ENCODE peak calls at places on chromosomes 1 and 21, in four cellular contexts. S is MM.1S, Z is fibroblast of lung, V is Peyer's patch. I is an unnamed sample.

GRCh38 chr1:228838717-228839500 is 103.6 kb downstream of the RHOU start:
- DNase-seq in V (no peak), Z (peak), S (no peak), I (no peak)

GRCh38 chr1:226597616-226598454 is 49.3 kb downstream of the STUM start:
- DNase-seq in S (no peak), Z (no peak), V (no peak), I (no peak)

GRCh38 chr1:179164494-179164893 is 65.0 kb downstream of the ABL2 start:
- DNase-seq in Z (peak), S (no peak), V (no peak), I (no peak)

GRCh38 chr1:184465489-184466146 is 78.8 kb downstream of the C1orf21 start:
- DNase-seq in S (no peak), V (no peak), Z (no peak), I (peak)

GRCh38 chr1:9422321-9422720 is 116.9 kb upstream of the SLC25A33 start:
- DNase-seq in S (no peak), Z (no peak), V (no peak), I (no peak)

GRCh38 chr1:151693057-151693651 is 23.4 kb downstream of the CELF3 start:
- DNase-seq in S (no peak), Z (peak), V (no peak), I (no peak)

GRCh38 chr1:151166506-151166956 is 587 bp downstream of the SCNM1 start:
- DNase-seq in S (peak), V (no peak), Z (peak), I (no peak)

GRCh38 chr1:85048296-85049064 is at the start of gene MCOLN3:
- DNase-seq in V (peak), Z (no peak), S (peak), I (no peak)

GRCh38 chr21:45822002-45822397 is 159.6 kb upstream of the COL6A1 start:
- DNase-seq in V (no peak), S (no peak), Z (no peak), I (no peak)

GRCh38 chr1:110636149-110636935 is 30.2 kb upstream of the KCNA2 start:
- DNase-seq in Z (no peak), S (peak), V (peak), I (no peak)

GRCh38 chr1:166980818-166981217 is 5.5 kb upstream of the ILDR2 start:
- DNase-seq in V (no peak), Z (no peak), S (no peak), I (no peak)

GRCh38 chr1:18089488-18089887 is 18.1 kb upstream of the IGSF21 start:
- DNase-seq in V (no peak), S (no peak), Z (no peak), I (no peak)

GRCh38 chr1:62321438-62321837 is 2.2 kb upstream of the KANK4 start:
- DNase-seq in Z (peak), V (no peak), S (no peak), I (no peak)

GRCh38 chr21:33543505-33544129 is 779 bp downstream of the SON start:
- DNase-seq in Z (no peak), V (peak), S (no peak), I (no peak)

GRCh38 chr1:173663159-173663558 is 6.5 kb downstream of the ANKRD45 start:
- DNase-seq in S (no peak), V (no peak), Z (no peak), I (no peak)

GRCh38 chr1:20430355-20431290 is 55.4 kb downstream of the CAMK2N1 start:
- DNase-seq in Z (peak), S (no peak), V (peak), I (no peak)

GRCh38 chr1:12435639-12436344 is 182.2 kb downstream of the DHRS3 start:
- DNase-seq in V (peak), Z (no peak), S (peak), I (no peak)

GRCh38 chr1:100455478-100456072 is 82.4 kb upstream of the GPR88 start:
- DNase-seq in S (peak), Z (peak), V (no peak), I (no peak)

GRCh38 chr1:199265319-199265718 is 626.5 kb downstream of the PTPRC start:
- DNase-seq in V (no peak), S (no peak), Z (no peak), I (no peak)

GRCh38 chr1:204883405-204883804 is 12.7 kb downstream of the NFASC start:
- DNase-seq in S (no peak), Z (no peak), V (no peak), I (no peak)

GRCh38 chr1:30759718-30760281 is 2.2 kb upstream of the LAPTM5 start:
- DNase-seq in V (peak), S (peak), Z (no peak), I (no peak)

GRCh38 chr1:17184161-17184665 is 20.7 kb upstream of the PADI1 start:
- DNase-seq in V (no peak), S (no peak), Z (no peak), I (no peak)

GRCh38 chr1:112954059-112954458 is 1.9 kb downstream of the SLC16A1 start:
- DNase-seq in S (no peak), Z (peak), V (no peak), I (no peak)

GRCh38 chr1:205082431-205082830 is 1.8 kb downstream of the TMEM81 start:
- DNase-seq in S (no peak), Z (no peak), V (no peak), I (no peak)

GRCh38 chr1:189775343-189775742 is 702.3 kb downstream of the BRINP3 start:
- DNase-seq in V (no peak), S (no peak), Z (peak), I (no peak)

GRCh38 chr1:71634159-71634558 is 553.3 kb upstream of the ZRANB2 start:
- DNase-seq in V (no peak), Z (no peak), S (no peak), I (no peak)

GRCh38 chr1:228208831-228209524 is 1.1 kb downstream of the OBSCN start:
- DNase-seq in S (no peak), Z (no peak), V (peak), I (no peak)

GRCh38 chr1:225554216-225554812 is 98.6 kb downstream of the ENAH start:
- DNase-seq in Z (peak), V (no peak), S (peak), I (no peak)

GRCh38 chr1:56644064-56644940 is 812 bp upstream of the PRKAA2 start:
- DNase-seq in S (no peak), V (no peak), Z (peak), I (no peak)

GRCh38 chr1:110148961-110149360 is 1.3 kb upstream of the SLC6A17 start:
- DNase-seq in V (no peak), Z (no peak), S (no peak), I (no peak)

GRCh38 chr1:45843474-45843905 is 40.1 kb downstream of the MAST2 start:
- DNase-seq in Z (peak), V (no peak), S (peak), I (no peak)

GRCh38 chr1:70871790-70872189 is 175.8 kb downstream of the PTGER3 start:
- DNase-seq in S (no peak), Z (no peak), V (no peak), I (no peak)

DNA sequence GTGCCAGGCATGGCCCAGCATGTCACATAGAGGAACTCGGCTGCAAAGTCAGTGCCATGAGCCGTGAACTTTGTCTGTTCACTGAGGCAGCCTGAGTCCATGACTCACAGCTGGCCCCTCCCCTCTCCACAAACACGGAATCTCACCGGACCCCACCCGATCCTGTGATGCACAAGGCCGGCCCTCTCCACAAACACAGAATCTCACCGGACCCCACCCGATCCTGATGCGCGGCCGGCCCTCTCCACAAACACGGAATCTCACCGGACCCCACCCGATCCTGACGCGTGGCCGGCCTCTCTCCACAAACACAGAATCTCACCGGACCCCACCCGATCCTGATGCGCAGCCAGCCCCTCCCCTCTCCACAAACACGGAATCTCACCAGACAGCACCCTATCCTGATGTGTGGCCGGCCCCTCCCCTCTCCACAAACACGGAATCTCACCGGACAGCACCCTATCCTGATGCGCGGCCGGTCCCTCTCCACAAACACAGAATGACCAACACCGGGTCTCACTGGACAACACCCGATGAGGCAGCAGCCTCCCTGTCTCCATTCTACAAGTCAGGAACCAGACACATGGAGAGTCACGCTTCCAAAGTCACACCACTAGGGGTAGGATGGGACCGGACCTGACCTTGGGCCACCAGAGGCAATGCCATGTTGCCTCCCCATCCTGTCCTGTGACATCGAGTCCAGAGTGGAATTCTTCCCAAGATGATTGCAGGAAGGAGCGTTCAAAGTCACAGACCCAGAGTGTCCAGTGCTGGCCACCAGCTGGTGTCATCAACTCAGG is 39.6 kb upstream of the GPR153 start:
- DNase-seq in S (no peak), V (peak), Z (peak), I (no peak)
- TF ChIP-seq CTCF in S (no peak), V (no peak), Z (no peak), I (no peak)

DNA sequence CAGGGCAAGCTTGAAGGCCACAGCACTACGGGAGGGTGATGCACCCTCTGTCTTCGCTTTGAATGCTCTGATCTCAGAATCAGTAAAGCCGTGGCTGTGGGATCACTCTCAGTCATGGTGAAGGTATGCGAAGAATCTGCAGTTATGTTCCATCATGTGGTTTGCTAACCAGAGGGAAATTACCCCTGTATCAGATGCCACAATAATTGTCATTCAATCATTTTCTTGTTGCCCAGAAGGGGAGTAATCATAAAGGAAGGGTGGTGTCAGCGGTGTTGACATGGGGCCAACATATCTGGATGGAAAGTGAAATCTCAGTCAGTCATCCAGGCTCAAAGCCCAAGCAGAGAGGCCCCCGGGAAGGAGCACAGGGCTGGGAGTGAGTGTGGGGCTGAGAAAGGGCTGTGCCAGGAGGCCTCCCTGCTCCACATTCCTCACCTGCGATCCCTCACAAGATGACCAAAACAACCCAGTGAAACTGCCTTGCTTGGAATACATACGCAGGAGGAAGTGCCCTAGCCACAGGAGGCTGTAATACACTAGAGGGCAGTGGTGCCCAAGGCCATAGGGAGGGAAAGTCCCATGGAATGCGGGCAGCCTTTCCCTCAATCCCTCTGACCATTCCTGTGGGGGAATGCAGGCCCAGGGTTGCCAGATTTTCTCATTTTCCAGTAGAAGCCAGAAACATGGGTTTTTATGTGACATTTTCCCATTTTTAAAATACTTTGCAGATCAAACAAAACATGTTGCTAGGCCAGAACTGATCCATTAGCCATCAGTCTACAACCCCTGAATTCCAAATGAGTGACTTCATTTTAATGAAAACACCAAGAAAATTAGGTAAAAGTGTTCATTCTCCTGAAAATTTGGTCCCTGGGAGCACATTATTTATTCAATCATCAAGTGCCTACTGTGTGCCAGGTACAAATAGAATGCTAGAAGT is 95.7 kb upstream of the VANGL1 start:
- DNase-seq in S (no peak), V (peak), Z (peak), I (no peak)
- TF ChIP-seq CTCF in S (peak), V (peak), Z (peak), I (no peak)

GRCh38 chr1:54275349-54275748 is 75.4 kb downstream of the MRPL37 start:
- DNase-seq in Z (peak), S (no peak), V (no peak), I (no peak)
- TF ChIP-seq CTCF in Z (peak), S (no peak), V (peak), I (no peak)

GRCh38 chr21:32278518-32279376 is at the start of gene MIS18A:
- DNase-seq in S (peak), V (peak), Z (peak), I (peak)
- TF ChIP-seq CTCF in S (peak), V (no peak), Z (no peak), I (no peak)

GRCh38 chr1:89822999-89823628 is 2.3 kb downstream of the LRRC8D start:
- DNase-seq in S (no peak), Z (peak), V (no peak), I (no peak)

GRCh38 chr1:89821322-89822108 is 683 bp downstream of the LRRC8D start:
- DNase-seq in Z (peak), V (peak), S (peak), I (peak)

GRCh38 chr1:89822109-89822962 is 1.5 kb downstream of the LRRC8D start:
- DNase-seq in S (no peak), Z (no peak), V (no peak), I (no peak)

GRCh38 chr1:89823679-89824292 is 3.0 kb downstream of the LRRC8D start:
- DNase-seq in Z (no peak), V (no peak), S (no peak), I (no peak)

DNA sequence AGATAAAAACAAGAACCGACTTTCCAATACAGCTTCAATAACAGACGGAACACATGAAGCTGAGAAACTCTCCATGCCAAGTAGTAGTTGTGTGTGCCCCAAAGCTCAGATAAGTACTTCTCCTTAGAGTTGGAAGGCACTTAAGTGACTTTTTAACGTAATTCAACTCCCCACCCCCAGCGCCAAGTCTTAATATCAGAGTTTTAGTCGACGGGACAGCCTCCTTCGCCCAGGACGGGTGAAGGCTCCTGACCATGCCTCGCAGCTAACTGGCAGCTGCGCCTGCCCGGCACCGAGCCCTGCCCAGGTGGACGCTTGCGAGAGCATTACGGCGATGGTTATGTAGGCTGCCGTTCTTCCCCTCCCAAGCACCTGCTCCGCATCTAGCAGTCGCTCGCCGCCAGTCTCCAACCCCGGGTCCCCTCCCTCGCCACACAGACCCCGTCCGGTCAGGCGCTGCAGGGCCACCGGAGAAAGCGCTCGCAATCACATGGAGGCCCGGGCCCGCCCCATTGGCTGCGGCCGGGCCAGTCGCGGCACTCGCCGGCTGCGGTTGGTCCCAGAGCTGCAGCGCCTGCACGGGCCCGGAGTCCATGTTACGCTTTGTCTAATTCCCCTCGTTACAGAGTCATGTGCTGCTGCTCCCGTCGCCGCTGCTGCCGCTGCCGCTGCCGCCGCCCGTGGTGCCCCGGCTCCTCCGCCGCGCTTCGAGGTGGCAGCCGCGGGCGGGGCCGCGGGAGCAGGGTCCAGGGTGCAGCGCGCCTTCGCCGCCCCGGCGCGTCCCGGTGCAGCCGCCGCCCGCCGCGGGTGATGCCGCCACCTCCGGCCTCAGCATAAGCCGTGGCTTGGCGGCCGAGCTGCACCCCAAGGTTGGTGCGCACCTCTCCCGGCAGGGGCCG is at the start of gene LRRC8D:
- DNase-seq in V (peak), S (peak), Z (peak), I (peak)
- TF ChIP-seq CTCF in V (peak), S (no peak), Z (no peak), I (no peak)

DNA sequence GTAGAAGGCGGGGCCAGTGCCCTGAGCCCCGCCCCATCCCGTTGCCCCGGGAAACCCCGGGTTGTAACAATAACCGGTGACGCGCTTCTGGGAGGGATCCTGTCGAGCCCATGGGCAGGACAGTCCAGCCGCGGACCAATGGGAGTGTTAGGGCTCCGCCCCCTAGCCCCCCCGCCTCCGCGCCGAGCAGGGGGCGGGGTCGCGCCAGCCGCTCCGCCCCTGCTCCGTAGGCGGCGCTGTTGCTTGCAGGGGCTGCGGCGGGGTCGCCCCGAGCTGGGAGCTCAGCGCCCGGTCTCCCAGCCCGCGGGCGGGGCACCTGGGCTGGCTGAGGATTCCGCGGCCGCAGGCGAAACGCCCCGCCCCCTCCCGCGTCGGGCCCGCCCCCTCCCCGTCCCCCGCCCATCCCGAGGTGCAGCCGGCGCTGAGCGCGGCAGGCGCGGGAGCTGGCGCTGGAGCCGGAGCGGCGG is at the start of gene FOXO6:
- DNase-seq in S (peak), V (peak), Z (peak), I (peak)
- TF ChIP-seq CTCF in S (peak), V (peak), Z (peak), I (no peak)

DNA sequence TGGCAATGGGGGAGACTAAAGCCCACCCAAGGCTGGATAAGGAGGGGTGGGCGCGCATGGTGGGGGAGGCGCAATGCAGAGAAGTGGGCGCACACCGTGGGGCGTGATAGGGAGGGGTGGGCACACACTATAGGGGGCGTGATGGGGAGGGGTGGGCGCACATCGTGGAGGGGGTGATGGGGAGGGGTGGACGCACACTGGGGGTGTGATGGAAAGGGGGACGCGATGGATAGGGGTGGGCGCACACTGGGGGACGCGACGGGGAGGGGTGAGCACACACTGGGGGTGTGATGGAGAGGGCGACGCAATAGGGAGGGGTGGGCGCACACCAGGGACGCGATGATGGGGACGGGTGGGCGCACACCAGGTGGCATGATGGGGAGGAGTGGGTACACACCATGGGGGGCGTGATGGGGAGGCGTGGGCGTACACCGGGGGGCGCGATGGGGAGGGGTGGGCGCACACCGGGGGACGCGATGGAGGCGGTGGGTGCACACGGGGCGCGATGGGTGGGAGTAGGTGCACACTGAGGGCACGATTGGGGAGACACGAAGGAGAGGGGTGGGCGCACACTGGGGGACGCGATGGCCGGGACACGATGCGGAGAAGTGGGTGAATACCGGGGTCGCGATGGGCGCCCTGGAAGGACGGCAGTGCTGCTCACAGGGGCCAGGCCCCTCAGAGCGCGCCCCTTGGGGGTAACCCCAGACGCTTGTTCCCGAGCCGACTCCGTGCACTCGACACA is 929 bp downstream of the SUMO3 start:
- DNase-seq in Z (no peak), V (no peak), S (no peak), I (no peak)
- TF ChIP-seq CTCF in Z (no peak), V (no peak), S (no peak), I (no peak)

I was measured in natural killer cell.